ENCODE peak calls at places on chromosome 19, in eight cellular contexts. One of them, this sample, is unnamed. For H3K9me3 and H3K4me1, the result is how much of the 10 kb centered on the place peaks cover.

GRCh38 chr19:35042954-35043604 is 1.6 kb downstream of the HPN start:
- DNase-seq in neural progenitor cell: no peak
- DNase-seq in mammary epithelial cell: no peak
- DNase-seq in H1: no peak
- DNase-seq in endothelial cell of umbilical vein: no peak
- DNase-seq in HCT116: no peak
- DNase-seq in PC-9: no peak
- DNase-seq in astrocyte: no peak
- DNase-seq in this sample: no peak

GRCh38 chr19:17391371-17392151 is 2.4 kb downstream of the CCDC194 start:
- DNase-seq in neural progenitor cell: peak
- DNase-seq in mammary epithelial cell: no peak
- DNase-seq in H1: peak
- DNase-seq in endothelial cell of umbilical vein: no peak
- DNase-seq in HCT116: no peak
- DNase-seq in PC-9: no peak
- DNase-seq in astrocyte: no peak
- DNase-seq in this sample: no peak

GRCh38 chr19:6226012-6226411 is 53.8 kb downstream of the MLLT1 start:
- DNase-seq in neural progenitor cell: no peak
- DNase-seq in mammary epithelial cell: no peak
- DNase-seq in H1: no peak
- DNase-seq in endothelial cell of umbilical vein: no peak
- DNase-seq in HCT116: no peak
- DNase-seq in PC-9: no peak
- DNase-seq in astrocyte: no peak
- DNase-seq in this sample: no peak

GRCh38 chr19:23071087-23071511 is 45.7 kb upstream of the ZNF730 start:
- DNase-seq in neural progenitor cell: no peak
- DNase-seq in mammary epithelial cell: no peak
- DNase-seq in H1: no peak
- DNase-seq in endothelial cell of umbilical vein: no peak
- DNase-seq in HCT116: no peak
- DNase-seq in PC-9: no peak
- DNase-seq in astrocyte: peak
- DNase-seq in this sample: peak

GRCh38 chr19:50962245-50962644 is 7.1 kb downstream of the KLK6 start:
- DNase-seq in neural progenitor cell: no peak
- DNase-seq in mammary epithelial cell: no peak
- DNase-seq in H1: no peak
- DNase-seq in endothelial cell of umbilical vein: no peak
- DNase-seq in HCT116: no peak
- DNase-seq in PC-9: no peak
- DNase-seq in astrocyte: no peak
- DNase-seq in this sample: no peak

GRCh38 chr19:6229951-6230712 is 49.6 kb downstream of the MLLT1 start:
- DNase-seq in neural progenitor cell: no peak
- DNase-seq in mammary epithelial cell: no peak
- DNase-seq in H1: no peak
- DNase-seq in endothelial cell of umbilical vein: no peak
- DNase-seq in HCT116: peak
- DNase-seq in PC-9: no peak
- DNase-seq in astrocyte: no peak
- DNase-seq in this sample: no peak

GRCh38 chr19:33171916-33172359 is 22.2 kb upstream of the LRP3 start:
- DNase-seq in neural progenitor cell: no peak
- DNase-seq in mammary epithelial cell: no peak
- DNase-seq in H1: no peak
- DNase-seq in endothelial cell of umbilical vein: no peak
- DNase-seq in HCT116: no peak
- DNase-seq in PC-9: no peak
- DNase-seq in astrocyte: peak
- DNase-seq in this sample: no peak

GRCh38 chr19:29129148-29129547 is 83.8 kb downstream of the UQCRFS1 start:
- DNase-seq in neural progenitor cell: no peak
- DNase-seq in mammary epithelial cell: no peak
- DNase-seq in H1: no peak
- DNase-seq in endothelial cell of umbilical vein: no peak
- DNase-seq in HCT116: no peak
- DNase-seq in PC-9: no peak
- DNase-seq in astrocyte: no peak
- DNase-seq in this sample: no peak

GRCh38 chr19:56217039-56217949 is 15.2 kb downstream of the ZSCAN5C start:
- DNase-seq in neural progenitor cell: peak
- DNase-seq in mammary epithelial cell: peak
- DNase-seq in H1: peak
- DNase-seq in endothelial cell of umbilical vein: peak
- DNase-seq in HCT116: no peak
- DNase-seq in PC-9: no peak
- DNase-seq in astrocyte: peak
- DNase-seq in this sample: peak

GRCh38 chr19:3359850-3360493 is 6.4 kb upstream of the NFIC start:
- DNase-seq in neural progenitor cell: no peak
- DNase-seq in mammary epithelial cell: no peak
- DNase-seq in H1: no peak
- DNase-seq in endothelial cell of umbilical vein: no peak
- DNase-seq in HCT116: no peak
- DNase-seq in PC-9: no peak
- DNase-seq in astrocyte: no peak
- DNase-seq in this sample: peak

GRCh38 chr19:42124386-42124901 is 7.8 kb downstream of the POU2F2 start:
- DNase-seq in neural progenitor cell: no peak
- DNase-seq in mammary epithelial cell: no peak
- DNase-seq in H1: no peak
- DNase-seq in endothelial cell of umbilical vein: no peak
- DNase-seq in HCT116: no peak
- DNase-seq in PC-9: no peak
- DNase-seq in astrocyte: no peak
- DNase-seq in this sample: no peak

GRCh38 chr19:48283908-48284307 is 14.0 kb downstream of the ZNF114 start:
- DNase-seq in neural progenitor cell: no peak
- DNase-seq in mammary epithelial cell: no peak
- DNase-seq in H1: no peak
- DNase-seq in endothelial cell of umbilical vein: no peak
- DNase-seq in HCT116: no peak
- DNase-seq in PC-9: no peak
- DNase-seq in astrocyte: peak
- DNase-seq in this sample: no peak

GRCh38 chr19:2488942-2489731 is 13.2 kb downstream of the GADD45B start:
- DNase-seq in neural progenitor cell: peak
- DNase-seq in mammary epithelial cell: no peak
- DNase-seq in H1: peak
- DNase-seq in endothelial cell of umbilical vein: peak
- DNase-seq in HCT116: no peak
- DNase-seq in PC-9: no peak
- DNase-seq in astrocyte: no peak
- DNase-seq in this sample: peak

GRCh38 chr19:17565611-17566010 is 10.2 kb downstream of the COLGALT1 start:
- DNase-seq in neural progenitor cell: no peak
- DNase-seq in mammary epithelial cell: no peak
- DNase-seq in H1: no peak
- DNase-seq in endothelial cell of umbilical vein: no peak
- DNase-seq in HCT116: no peak
- DNase-seq in PC-9: peak
- DNase-seq in astrocyte: no peak
- DNase-seq in this sample: no peak

GRCh38 chr19:49884109-49884508 is 6.6 kb downstream of the TBC1D17 start:
- DNase-seq in neural progenitor cell: no peak
- DNase-seq in mammary epithelial cell: no peak
- DNase-seq in H1: no peak
- DNase-seq in endothelial cell of umbilical vein: no peak
- DNase-seq in HCT116: no peak
- DNase-seq in PC-9: no peak
- DNase-seq in astrocyte: no peak
- DNase-seq in this sample: no peak

GRCh38 chr19:49431330-49431749 is 6.2 kb downstream of the GFY start:
- DNase-seq in neural progenitor cell: no peak
- DNase-seq in mammary epithelial cell: no peak
- DNase-seq in H1: no peak
- DNase-seq in endothelial cell of umbilical vein: no peak
- DNase-seq in HCT116: no peak
- DNase-seq in PC-9: no peak
- DNase-seq in astrocyte: no peak
- DNase-seq in this sample: no peak

GRCh38 chr19:9849786-9850185 is 14.7 kb downstream of the PIN1 start:
- DNase-seq in neural progenitor cell: no peak
- DNase-seq in mammary epithelial cell: no peak
- DNase-seq in H1: no peak
- DNase-seq in endothelial cell of umbilical vein: no peak
- DNase-seq in HCT116: no peak
- DNase-seq in PC-9: no peak
- DNase-seq in astrocyte: no peak
- DNase-seq in this sample: no peak

DNA sequence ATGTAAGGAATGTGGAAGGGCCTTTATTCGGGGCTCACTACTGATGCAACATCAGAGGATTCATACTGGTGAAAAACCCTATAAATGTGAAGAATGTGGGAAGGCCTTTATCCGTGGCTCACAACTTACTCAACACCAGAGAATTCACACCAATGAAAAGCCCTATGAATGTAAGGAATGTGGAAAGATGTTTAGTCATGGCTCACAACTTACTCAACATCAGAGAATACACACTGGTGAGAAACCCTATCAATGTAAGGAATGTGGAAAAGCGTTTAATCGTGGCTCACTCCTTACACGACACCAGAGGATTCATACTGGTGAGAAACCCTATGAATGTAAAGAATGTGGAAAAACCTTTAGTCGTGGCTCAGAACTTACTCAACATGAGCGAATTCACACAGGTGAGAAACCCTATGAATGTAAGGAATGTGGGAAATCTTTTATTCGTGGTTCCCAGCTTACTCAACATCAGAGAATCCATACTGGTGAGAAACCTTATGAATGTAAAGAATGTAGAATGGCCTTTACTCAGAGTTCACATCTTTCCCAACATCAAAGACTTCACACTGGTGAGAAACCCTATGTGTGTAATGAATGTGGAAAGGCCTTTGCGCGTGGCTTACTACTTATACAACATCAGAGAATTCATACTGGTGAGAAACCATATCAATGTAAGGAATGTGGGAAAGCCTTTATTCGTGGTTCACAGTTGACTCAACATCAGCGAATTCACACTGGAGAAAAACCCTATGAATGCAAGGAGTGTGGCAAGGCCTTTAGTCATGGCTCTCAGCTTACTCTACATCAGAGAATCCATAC is 44.3 kb downstream of the ZNF585A start:
- DNase-seq in neural progenitor cell: no peak
- DNase-seq in mammary epithelial cell: no peak
- DNase-seq in H1: no peak
- DNase-seq in endothelial cell of umbilical vein: no peak
- DNase-seq in HCT116: no peak
- DNase-seq in PC-9: no peak
- DNase-seq in astrocyte: no peak
- DNase-seq in this sample: no peak
- H3K9me3 ChIP-seq in neural progenitor cell: half or more
- H3K9me3 ChIP-seq in mammary epithelial cell: half or more
- H3K9me3 ChIP-seq in H1: half or more
- H3K9me3 ChIP-seq in endothelial cell of umbilical vein: under half
- H3K9me3 ChIP-seq in HCT116: under half
- H3K9me3 ChIP-seq in PC-9: half or more
- H3K9me3 ChIP-seq in astrocyte: half or more
- H3K9me3 ChIP-seq in this sample: half or more

DNA sequence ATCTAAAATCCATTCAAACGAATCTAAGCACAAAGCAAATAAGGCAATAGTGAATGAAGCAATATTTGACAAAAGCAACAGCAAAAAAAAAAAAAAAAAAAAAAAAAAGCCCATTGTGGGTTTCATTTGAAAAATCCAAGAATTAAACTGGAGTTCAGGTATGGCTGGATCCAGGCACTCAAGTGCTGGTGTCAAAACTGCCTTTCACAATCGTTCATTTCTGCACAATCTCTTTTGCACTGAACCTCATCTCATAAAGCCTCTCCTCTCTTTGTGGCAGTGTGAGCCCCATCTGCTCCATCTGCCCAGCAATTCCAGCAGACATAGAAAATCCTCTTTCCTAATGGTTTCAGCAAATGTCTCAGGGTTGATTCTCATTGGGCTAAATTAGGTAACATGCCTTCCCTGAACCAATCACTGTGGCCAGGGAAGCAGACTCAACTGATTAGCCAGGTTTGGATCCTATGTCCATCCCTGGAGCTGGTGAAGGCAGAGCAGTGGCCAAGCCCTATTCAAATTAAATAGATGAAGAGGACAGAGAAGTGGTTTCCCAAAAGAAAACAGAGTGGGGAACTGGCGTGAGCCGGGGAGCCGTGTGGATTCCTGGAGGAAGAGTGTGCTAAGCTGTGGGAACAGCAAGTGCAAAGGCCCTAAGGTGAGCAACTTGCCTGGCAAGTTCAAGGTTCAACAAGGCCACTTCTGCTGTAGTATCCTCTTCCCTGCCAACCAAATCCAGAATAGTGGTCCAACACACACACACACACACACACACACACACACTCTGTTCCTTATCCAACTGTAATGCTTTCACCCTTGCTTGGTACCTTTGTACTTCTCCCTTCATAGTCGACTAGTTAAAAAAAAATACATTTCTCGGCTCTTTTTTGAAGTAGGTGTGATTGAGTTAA is 1.2 kb upstream of the HIF3A start:
- DNase-seq in neural progenitor cell: no peak
- DNase-seq in mammary epithelial cell: no peak
- DNase-seq in H1: no peak
- DNase-seq in endothelial cell of umbilical vein: no peak
- DNase-seq in HCT116: no peak
- DNase-seq in PC-9: no peak
- DNase-seq in astrocyte: no peak
- DNase-seq in this sample: no peak
- TF ChIP-seq EZH2 in neural progenitor cell: no peak
- TF ChIP-seq EZH2 in mammary epithelial cell: no peak
- TF ChIP-seq EZH2 in H1: no peak
- TF ChIP-seq EZH2 in endothelial cell of umbilical vein: no peak
- TF ChIP-seq EZH2 in HCT116: no peak
- TF ChIP-seq EZH2 in PC-9: no peak
- TF ChIP-seq EZH2 in astrocyte: no peak
- TF ChIP-seq EZH2 in this sample: no peak

GRCh38 chr19:4693471-4694121 is 23.5 kb upstream of the MYDGF start:
- DNase-seq in neural progenitor cell: no peak
- DNase-seq in mammary epithelial cell: no peak
- DNase-seq in H1: no peak
- DNase-seq in endothelial cell of umbilical vein: no peak
- DNase-seq in HCT116: no peak
- DNase-seq in PC-9: no peak
- DNase-seq in astrocyte: no peak
- DNase-seq in this sample: no peak
- H3K4me1 ChIP-seq in neural progenitor cell: under half
- H3K4me1 ChIP-seq in mammary epithelial cell: under half
- H3K4me1 ChIP-seq in H1: under half
- H3K4me1 ChIP-seq in endothelial cell of umbilical vein: under half
- H3K4me1 ChIP-seq in HCT116: under half
- H3K4me1 ChIP-seq in PC-9: under half
- H3K4me1 ChIP-seq in astrocyte: under half
- H3K4me1 ChIP-seq in this sample: under half

GRCh38 chr19:12043752-12044422 is 8.4 kb upstream of the ZNF433 start:
- DNase-seq in neural progenitor cell: no peak
- DNase-seq in mammary epithelial cell: no peak
- DNase-seq in H1: no peak
- DNase-seq in endothelial cell of umbilical vein: no peak
- DNase-seq in HCT116: no peak
- DNase-seq in PC-9: no peak
- DNase-seq in astrocyte: no peak
- DNase-seq in this sample: no peak
- H3K9me3 ChIP-seq in neural progenitor cell: under half
- H3K9me3 ChIP-seq in mammary epithelial cell: under half
- H3K9me3 ChIP-seq in H1: half or more
- H3K9me3 ChIP-seq in endothelial cell of umbilical vein: under half
- H3K9me3 ChIP-seq in HCT116: under half
- H3K9me3 ChIP-seq in PC-9: under half
- H3K9me3 ChIP-seq in astrocyte: under half
- H3K9me3 ChIP-seq in this sample: under half